ENCODE peak calls at places on chromosomes 13 and 19, in four cellular contexts. U is stimulated activated CD8-positive, alpha-beta memory T cell treated with anti-CD3 and anti-CD28 coated beads, Interleukin-4, amount 100 ng/mL, for 4 hours; M is uterus; J is HEK293T. E is an unnamed sample.
A peak's percentile ranks its signal among the peaks of the same experiment; 100 is the strongest.

GRCh38 chr19:12708641-12709040 is 12.2 kb upstream of the FBXW9 start:
- DNase-seq in U (no peak), M (no peak), J (no peak), E (no peak)

GRCh38 chr13:20672772-20673171 is 30.7 kb upstream of the IL17D start:
- DNase-seq in U (no peak), M (no peak), J (no peak), E (no peak)

GRCh38 chr19:29596080-29596479 is 10.0 kb upstream of the POP4 start:
- DNase-seq in U (no peak), M (no peak), J (no peak), E (no peak)

GRCh38 chr19:13260883-13261653 is 110.9 kb downstream of the IER2 start:
- DNase-seq in U (no peak), M (no peak), J (no peak), E (peak; percentile 42)

GRCh38 chr19:53102186-53102585 is 1.0 kb downstream of the ZNF160 start:
- DNase-seq in U (no peak), M (no peak), J (no peak), E (no peak)

GRCh38 chr13:99228737-99229691 is 28.4 kb downstream of the UBAC2 start:
- DNase-seq in U (no peak), M (no peak), J (no peak), E (no peak)

GRCh38 chr19:2888739-2889224 is 11.9 kb upstream of the ZNF57 start:
- DNase-seq in U (peak; percentile 6), M (no peak), J (no peak), E (peak; percentile 66)

GRCh38 chr13:92963029-92963428 is 263.6 kb upstream of the GPC6 start:
- DNase-seq in U (no peak), M (no peak), J (no peak), E (no peak)

GRCh38 chr19:52923782-52924593 is 760 bp upstream of the ZNF888 start:
- DNase-seq in U (no peak), M (peak; percentile 38), J (no peak), E (no peak)

GRCh38 chr13:106795847-106796246 is 227.9 kb upstream of the ARGLU1 start:
- DNase-seq in U (no peak), M (no peak), J (no peak), E (no peak)

GRCh38 chr19:44164673-44165512 is at the start of gene ZNF226:
- DNase-seq in U (peak; percentile 51), M (peak; percentile 91), J (peak; percentile 89), E (peak; percentile 82)

GRCh38 chr19:53182202-53182601 is 11.0 kb downstream of the ZNF665 start:
- DNase-seq in U (no peak), M (no peak), J (no peak), E (no peak)

GRCh38 chr19:15129856-15130580 is 22.8 kb downstream of the SYDE1 start:
- DNase-seq in U (no peak), M (no peak), J (no peak), E (no peak)

GRCh38 chr19:2477141-2477710 is 1.3 kb downstream of the GADD45B start:
- DNase-seq in U (no peak), M (peak; percentile 39), J (no peak), E (peak; percentile 53)

GRCh38 chr13:60267498-60268202 is 103.9 kb upstream of the DIAPH3 start:
- DNase-seq in U (no peak), M (no peak), J (no peak), E (peak; percentile 24)

GRCh38 chr13:47146136-47146535 is 249.3 kb upstream of the HTR2A start:
- DNase-seq in U (no peak), M (no peak), J (no peak), E (no peak)

GRCh38 chr13:111493468-111493867 is 173.0 kb downstream of the TEX29 start:
- DNase-seq in U (no peak), M (no peak), J (no peak), E (no peak)

GRCh38 chr19:48123907-48124675 is 13.5 kb upstream of the PLA2G4C start:
- DNase-seq in U (no peak), M (no peak), J (no peak), E (peak; percentile 25)

GRCh38 chr19:11324079-11324661 is 15.3 kb downstream of the RAB3D start:
- DNase-seq in U (no peak), M (peak; percentile 91), J (peak; percentile 58), E (peak; percentile 75)

GRCh38 chr19:3982701-3983541 is 2.3 kb downstream of the EEF2 start:
- DNase-seq in U (no peak), M (no peak), J (no peak), E (no peak)

GRCh38 chr19:37874784-37875183 is 31.6 kb downstream of the WDR87 start:
- DNase-seq in U (no peak), M (no peak), J (no peak), E (no peak)

GRCh38 chr19:42362342-42362741 is 27.8 kb downstream of the CNFN start:
- DNase-seq in U (no peak), M (no peak), J (no peak), E (no peak)

GRCh38 chr19:12840091-12841079 is 2.1 kb downstream of the MAST1 start:
- DNase-seq in U (no peak), M (no peak), J (peak; percentile 95), E (peak; percentile 64)

GRCh38 chr13:73215807-73216206 is 157.0 kb downstream of the KLF5 start:
- DNase-seq in U (no peak), M (no peak), J (no peak), E (no peak)

GRCh38 chr13:20360835-20361412 is 128.8 kb upstream of the GJB6 start:
- DNase-seq in U (no peak), M (no peak), J (no peak), E (no peak)

GRCh38 chr19:19997656-19998268 is 41.5 kb downstream of the ZNF682 start:
- DNase-seq in U (peak; percentile 5), M (peak; percentile 15), J (peak; percentile 6), E (peak; percentile 28)

GRCh38 chr19:52527134-52527953 is at the start of gene ZNF808:
- DNase-seq in U (peak; percentile 96), M (peak; percentile 98), J (no peak), E (peak; percentile 97)

GRCh38 chr19:3284759-3285646 is 60.5 kb downstream of the CELF5 start:
- DNase-seq in U (no peak), M (peak; percentile 47), J (peak; percentile 94), E (peak; percentile 69)

GRCh38 chr19:21569497-21569870 is 64.1 kb downstream of the ZNF429 start:
- DNase-seq in U (peak; percentile 28), M (no peak), J (no peak), E (peak; percentile 58)

GRCh38 chr13:106523566-106523965 is 11.9 kb downstream of the EFNB2 start:
- DNase-seq in U (no peak), M (no peak), J (no peak), E (no peak)

GRCh38 chr19:32392142-32392541 is 13.4 kb upstream of the DPY19L3 start:
- DNase-seq in U (no peak), M (no peak), J (no peak), E (no peak)

GRCh38 chr13:73193541-73193940 is 134.7 kb downstream of the KLF5 start:
- DNase-seq in U (no peak), M (no peak), J (no peak), E (no peak)

GRCh38 chr19:42272989-42273406 is 3.9 kb downstream of the CIC start:
- DNase-seq in U (no peak), M (no peak), J (no peak), E (no peak)

E was measured in activated CD4-positive, alpha-beta memory T cell treated with anti-CD3 and anti-CD28 coated beads, Interleukin-2, amount 10 ng/mL, durations not matched to agents 7 days and 5 days.